ENCODE peak calls at places on chromosomes 5 and 9, in six cellular contexts. B, O, V, D, M and Y are unnamed samples.

GRCh38 chr5:160506006-160507004 is 84.7 kb downstream of the PTTG1 start:
- DNase-seq in B (peak), M (peak), O (peak), D (peak), V (peak), Y (no peak)

GRCh38 chr5:117681855-117682254 is 1107.2 kb upstream of the SEMA6A start:
- DNase-seq in B (no peak), O (no peak), D (no peak), V (no peak), M (no peak), Y (no peak)

GRCh38 chr5:160129841-160130240 is 10.6 kb upstream of the PWWP2A start:
- DNase-seq in B (no peak), D (peak), M (no peak), O (no peak), V (no peak), Y (no peak)

GRCh38 chr9:36818242-36818938 is 215.7 kb downstream of the PAX5 start:
- DNase-seq in O (no peak), B (no peak), V (no peak), D (no peak), M (peak), Y (no peak)

GRCh38 chr9:95981741-95982390 is 106.4 kb downstream of the ERCC6L2 start:
- DNase-seq in B (no peak), D (no peak), O (no peak), M (peak), V (no peak), Y (no peak)

GRCh38 chr5:173498286-173498685 is 118.2 kb downstream of the BOD1 start:
- DNase-seq in V (no peak), O (no peak), M (no peak), D (peak), B (peak), Y (no peak)

GRCh38 chr5:167992868-167993267 is 298.6 kb upstream of the WWC1 start:
- DNase-seq in D (no peak), B (no peak), O (no peak), M (no peak), V (no peak), Y (no peak)

GRCh38 chr9:94140791-94141790 is 56.8 kb downstream of the PTPDC1 start:
- DNase-seq in D (no peak), B (no peak), M (no peak), O (no peak), V (no peak), Y (no peak)

GRCh38 chr5:25119654-25120053 is 474.9 kb upstream of the CDH10 start:
- DNase-seq in O (no peak), D (no peak), M (no peak), B (no peak), V (peak), Y (no peak)